ENCODE peak calls at places on chromosomes 12 and 14, in five cellular contexts. J, P, W, X and R are unnamed samples.

GRCh38 chr12:101829639-101830390 is 944 bp downstream of the GNPTAB start:
- DNase-seq in J (no peak), P (no peak), W (no peak), X (no peak), R (peak; percentile 35)

GRCh38 chr12:53974084-53975018 is at the start of gene HOTAIR:
- DNase-seq in J (no peak), P (no peak), W (peak; percentile 89), X (peak; percentile 58), R (peak; percentile 53)

GRCh38 chr14:62039871-62040270 is 277.7 kb downstream of the SNAPC1 start:
- DNase-seq in J (no peak), P (no peak), W (no peak), X (no peak), R (no peak)

GRCh38 chr14:80872645-80873044 is 68.9 kb downstream of the CEP128 start:
- DNase-seq in J (no peak), P (no peak), W (no peak), X (no peak), R (no peak)

GRCh38 chr12:51234533-51234932 is 4.1 kb upstream of the DAZAP2 start:
- DNase-seq in J (no peak), P (no peak), W (no peak), X (no peak), R (no peak)

GRCh38 chr12:91367234-91367849 is 184.7 kb upstream of the DCN start:
- DNase-seq in J (no peak), P (no peak), W (no peak), X (no peak), R (no peak)

GRCh38 chr14:58547649-58548048 is 90.1 kb upstream of the DACT1 start:
- DNase-seq in J (no peak), P (no peak), W (no peak), X (no peak), R (no peak)

GRCh38 chr14:74637184-74637562 is 25.1 kb upstream of the LTBP2 start:
- DNase-seq in J (no peak), P (no peak), W (no peak), X (no peak), R (no peak)

GRCh38 chr14:82710257-82710841 is 1176.7 kb upstream of the SEL1L start:
- DNase-seq in J (peak; percentile 45), P (peak; percentile 5), W (peak; percentile 29), X (peak; percentile 10), R (peak; percentile 6)

GRCh38 chr12:85725991-85726390 is 110.2 kb downstream of the RASSF9 start:
- DNase-seq in J (no peak), P (peak; percentile 1), W (peak; percentile 11), X (no peak), R (peak; percentile 30)

GRCh38 chr14:22152901-22153300 is 436.1 kb downstream of the DAD1 start:
- DNase-seq in J (no peak), P (no peak), W (no peak), X (no peak), R (no peak)

GRCh38 chr14:106843951-106844483 is 1317.6 kb downstream of the TMEM121 start:
- DNase-seq in J (peak; percentile 46), P (no peak), W (peak; percentile 17), X (peak; percentile 23), R (no peak)

GRCh38 chr12:31105668-31106067 is 32.0 kb downstream of the DDX11 start:
- DNase-seq in J (no peak), P (no peak), W (no peak), X (no peak), R (no peak)

GRCh38 chr14:72444701-72445100 is 449.2 kb downstream of the DPF3 start:
- DNase-seq in J (no peak), P (no peak), W (no peak), X (no peak), R (no peak)

GRCh38 chr12:21992823-21993222 is 51.6 kb upstream of the ABCC9 start:
- DNase-seq in J (no peak), P (no peak), W (no peak), X (peak; percentile 6), R (no peak)

GRCh38 chr12:44484862-44485261 is 391.3 kb downstream of the NELL2 start:
- DNase-seq in J (no peak), P (no peak), W (no peak), X (no peak), R (no peak)